ENCODE peak calls at places on chromosomes 7 and 10, in seven cellular contexts. W is GM12865, C is IMR-90, K is lower leg skin, X is fibroblast of the aortic adventitia, F is cardiac fibroblast, S is hepatocyte. G is an unnamed sample.

GRCh38 chr10:88672041-88672440 is 7.8 kb downstream of the LIPF start:
- DNase-seq in W (no peak), C (peak), K (no peak), X (peak), F (no peak), S (no peak), G (no peak)

GRCh38 chr10:72173635-72174296 is 42.0 kb upstream of the ANAPC16 start:
- DNase-seq in W (peak), C (peak), K (no peak), X (no peak), F (peak), S (peak), G (no peak)

GRCh38 chr10:68249297-68249696 is 17.4 kb upstream of the ATOH7 start:
- DNase-seq in W (no peak), C (no peak), K (no peak), X (no peak), F (no peak), S (no peak), G (no peak)

GRCh38 chr10:85862771-85863170 is 503.8 kb downstream of the GRID1 start:
- DNase-seq in W (no peak), C (no peak), K (no peak), X (no peak), F (no peak), S (peak), G (no peak)

GRCh38 chr7:100825760-100826545 is 1.4 kb downstream of the EPHB4 start:
- DNase-seq in W (no peak), C (peak), K (no peak), X (peak), F (peak), S (peak), G (peak)

GRCh38 chr7:52482076-52482475 is 553.4 kb upstream of the POM121L12 start:
- DNase-seq in W (no peak), C (no peak), K (no peak), X (no peak), F (no peak), S (no peak), G (no peak)

GRCh38 chr7:8365499-8366110 is 67.8 kb upstream of the NXPH1 start:
- DNase-seq in W (peak), C (no peak), K (no peak), X (no peak), F (no peak), S (peak), G (no peak)

GRCh38 chr10:130455791-130456190 is 319.6 kb downstream of the GLRX3 start:
- DNase-seq in W (no peak), C (no peak), K (no peak), X (no peak), F (no peak), S (no peak), G (no peak)

GRCh38 chr7:151782598-151783448 is 94.1 kb downstream of the PRKAG2 start:
- DNase-seq in W (peak), C (peak), K (peak), X (peak), F (peak), S (peak), G (peak)

GRCh38 chr10:52652431-52653220 is 120.0 kb downstream of the MBL2 start:
- DNase-seq in W (no peak), C (no peak), K (no peak), X (no peak), F (peak), S (no peak), G (no peak)

GRCh38 chr10:17547026-17547425 is 70.1 kb downstream of the HACD1 start:
- DNase-seq in W (no peak), C (no peak), K (no peak), X (peak), F (peak), S (no peak), G (no peak)

GRCh38 chr7:151570366-151570915 is 50.7 kb upstream of the RHEB start:
- DNase-seq in W (peak), C (peak), K (no peak), X (peak), F (peak), S (no peak), G (no peak)

GRCh38 chr7:84712326-84712725 is 474.5 kb downstream of the SEMA3D start:
- DNase-seq in W (no peak), C (peak), K (no peak), X (peak), F (peak), S (no peak), G (no peak)

GRCh38 chr7:36620166-36620708 is 104.1 kb downstream of the AOAH start:
- DNase-seq in W (no peak), C (no peak), K (no peak), X (no peak), F (no peak), S (no peak), G (no peak)

GRCh38 chr10:76902949-76903348 is 734.7 kb downstream of the KCNMA1 start:
- DNase-seq in W (peak), C (no peak), K (no peak), X (peak), F (peak), S (peak), G (no peak)
- TF ChIP-seq CTCF in W (peak), C (no peak), K (no peak), X (peak), F (peak), S (peak), G (peak)

GRCh38 chr7:55273186-55273980 is 91.8 kb upstream of the LANCL2 start:
- DNase-seq in W (no peak), C (no peak), K (no peak), X (no peak), F (no peak), S (no peak), G (no peak)

GRCh38 chr7:55272328-55272727 is 92.8 kb upstream of the LANCL2 start:
- DNase-seq in W (no peak), C (no peak), K (no peak), X (no peak), F (no peak), S (no peak), G (no peak)

GRCh38 chr7:55271661-55272060 is 93.5 kb upstream of the LANCL2 start:
- DNase-seq in W (no peak), C (no peak), K (no peak), X (no peak), F (no peak), S (no peak), G (no peak)

GRCh38 chr7:55274156-55274555 is 91.0 kb upstream of the LANCL2 start:
- DNase-seq in W (no peak), C (no peak), K (no peak), X (no peak), F (no peak), S (no peak), G (no peak)

DNA sequence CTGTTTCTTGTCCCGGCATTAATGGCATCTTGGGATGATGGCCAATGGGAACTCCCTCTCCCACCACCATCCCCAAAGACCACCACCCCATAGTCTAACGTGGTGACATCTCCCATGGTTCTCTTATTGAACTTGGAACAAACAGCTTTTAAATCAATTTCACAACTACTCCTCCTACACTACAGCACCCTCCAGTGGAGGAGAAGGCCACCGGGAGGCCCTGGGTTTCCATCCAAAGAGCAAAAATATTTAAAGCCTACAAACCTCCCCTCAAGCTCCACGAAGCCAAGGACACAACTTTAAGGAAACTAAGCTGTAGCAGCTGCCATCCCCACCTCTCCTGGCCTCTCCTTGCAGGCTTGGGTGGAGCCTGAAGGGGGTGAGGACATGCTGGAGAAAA is 94.1 kb upstream of the LANCL2 start:
- DNase-seq in W (no peak), C (peak), K (no peak), X (peak), F (no peak), S (no peak), G (no peak)
- TF ChIP-seq CTCF in W (peak), C (peak), K (no peak), X (peak), F (peak), S (peak), G (peak)

GRCh38 chr10:104766341-104766740 is 125.3 kb downstream of the SORCS3 start:
- DNase-seq in W (no peak), C (no peak), K (no peak), X (peak), F (no peak), S (no peak), G (no peak)

GRCh38 chr10:104762793-104763192 is 121.7 kb downstream of the SORCS3 start:
- DNase-seq in W (no peak), C (no peak), K (no peak), X (no peak), F (no peak), S (no peak), G (no peak)

GRCh38 chr10:104767282-104767681 is 126.2 kb downstream of the SORCS3 start:
- DNase-seq in W (no peak), C (no peak), K (no peak), X (no peak), F (no peak), S (no peak), G (no peak)

DNA sequence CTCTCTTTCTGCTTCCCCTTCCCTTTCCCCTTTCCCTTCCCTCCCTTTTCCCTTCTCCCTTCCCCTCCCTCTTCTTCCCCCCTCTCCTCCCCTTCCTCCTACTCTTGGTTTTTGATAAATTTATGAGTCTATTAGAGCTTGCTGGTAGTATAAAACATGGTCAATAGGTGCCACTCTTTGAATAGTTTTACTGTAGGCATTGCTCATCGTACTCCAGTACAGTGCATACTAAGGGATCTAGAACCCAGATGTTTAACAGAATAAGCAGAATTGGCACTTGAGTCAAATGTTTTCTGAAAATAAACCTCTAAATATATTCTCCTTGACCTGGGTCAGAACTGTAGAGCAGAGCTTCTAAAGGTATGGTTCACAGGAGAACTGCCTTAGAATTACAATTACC is 126.7 kb downstream of the SORCS3 start:
- DNase-seq in W (no peak), C (no peak), K (no peak), X (peak), F (no peak), S (no peak), G (no peak)
- TF ChIP-seq CTCF in W (no peak), C (no peak), K (no peak), X (no peak), F (no peak), S (no peak), G (no peak)

DNA sequence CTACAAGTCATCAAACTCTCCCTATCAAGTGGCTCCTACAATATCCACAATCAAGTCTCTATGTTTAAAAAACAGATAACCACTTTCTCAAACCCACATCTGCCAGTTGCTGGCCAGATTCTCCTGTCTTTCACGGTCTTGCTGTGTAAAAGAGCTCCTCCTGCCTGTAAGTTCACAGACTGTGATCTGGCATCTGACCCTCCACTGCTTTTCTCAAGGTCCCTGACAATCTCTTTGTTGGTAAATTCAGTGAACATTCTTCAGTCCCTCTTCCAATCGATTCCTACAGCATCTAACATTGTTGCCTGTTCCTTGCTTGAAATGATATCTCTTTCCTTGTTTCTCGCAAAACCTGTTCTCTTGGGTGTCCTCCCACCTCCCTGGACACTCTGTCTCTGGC is 18.5 kb upstream of the LMOD2 start:
- DNase-seq in W (no peak), C (no peak), K (no peak), X (no peak), F (no peak), S (no peak), G (no peak)
- TF ChIP-seq CTCF in W (no peak), C (no peak), K (no peak), X (no peak), F (peak), S (no peak), G (no peak)

GRCh38 chr7:97845622-97846203 is 26.5 kb downstream of the ASNS start:
- DNase-seq in W (peak), C (peak), K (no peak), X (peak), F (peak), S (peak), G (peak)
- TF ChIP-seq CTCF in W (peak), C (peak), K (no peak), X (peak), F (peak), S (peak), G (peak)

GRCh38 chr7:69232445-69233376 is 365.6 kb upstream of the AUTS2 start:
- DNase-seq in W (no peak), C (no peak), K (no peak), X (no peak), F (no peak), S (no peak), G (no peak)

GRCh38 chr7:69237541-69237940 is 360.7 kb upstream of the AUTS2 start:
- DNase-seq in W (no peak), C (no peak), K (no peak), X (no peak), F (no peak), S (no peak), G (no peak)
- TF ChIP-seq CTCF in W (no peak), C (no peak), K (no peak), X (no peak), F (no peak), S (no peak), G (no peak)

DNA sequence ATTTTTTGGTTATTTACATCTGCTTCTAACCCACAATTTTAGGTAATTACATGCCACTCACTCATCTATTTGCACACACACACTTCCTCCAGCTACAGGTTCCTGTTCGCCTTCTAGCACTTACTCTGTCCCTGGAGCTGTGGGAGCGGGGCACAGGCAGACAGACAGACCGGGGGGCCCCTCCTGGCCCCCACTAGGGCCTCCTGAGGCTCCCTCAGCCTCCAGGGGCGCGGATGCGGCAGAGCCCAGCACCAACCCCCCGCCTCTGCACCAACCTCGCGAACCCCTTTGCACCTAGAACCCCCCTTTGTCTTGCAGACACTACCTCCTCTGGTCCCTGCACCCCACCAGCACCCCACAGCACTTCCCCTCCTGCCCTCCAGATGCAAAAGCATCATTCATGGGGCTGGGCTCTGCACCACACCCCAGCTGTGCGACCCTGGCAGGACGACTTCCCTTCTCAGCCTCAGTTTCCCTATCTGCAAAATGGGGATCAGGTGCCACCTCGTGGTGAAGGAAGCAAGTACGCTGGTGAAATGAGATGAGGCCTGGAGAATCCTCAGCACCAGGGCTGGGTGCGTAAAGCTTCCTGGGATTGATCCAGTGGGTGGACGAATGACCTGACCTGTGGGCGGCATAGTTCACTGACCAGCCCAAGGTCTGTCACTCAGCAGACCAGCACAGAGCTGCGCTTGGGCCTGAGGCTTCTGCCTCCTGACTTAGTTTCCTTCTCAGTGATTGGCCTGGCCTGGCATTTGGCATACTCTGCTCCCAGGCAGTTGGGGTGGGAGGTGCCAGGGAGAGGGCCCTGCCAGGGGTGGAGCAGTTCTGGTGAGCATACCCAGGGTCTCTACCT is 37.9 kb downstream of the ELFN1 start:
- DNase-seq in W (no peak), C (no peak), K (no peak), X (no peak), F (no peak), S (no peak), G (no peak)
- TF ChIP-seq CTCF in W (no peak), C (peak), K (no peak), X (peak), F (peak), S (no peak), G (peak)

DNA sequence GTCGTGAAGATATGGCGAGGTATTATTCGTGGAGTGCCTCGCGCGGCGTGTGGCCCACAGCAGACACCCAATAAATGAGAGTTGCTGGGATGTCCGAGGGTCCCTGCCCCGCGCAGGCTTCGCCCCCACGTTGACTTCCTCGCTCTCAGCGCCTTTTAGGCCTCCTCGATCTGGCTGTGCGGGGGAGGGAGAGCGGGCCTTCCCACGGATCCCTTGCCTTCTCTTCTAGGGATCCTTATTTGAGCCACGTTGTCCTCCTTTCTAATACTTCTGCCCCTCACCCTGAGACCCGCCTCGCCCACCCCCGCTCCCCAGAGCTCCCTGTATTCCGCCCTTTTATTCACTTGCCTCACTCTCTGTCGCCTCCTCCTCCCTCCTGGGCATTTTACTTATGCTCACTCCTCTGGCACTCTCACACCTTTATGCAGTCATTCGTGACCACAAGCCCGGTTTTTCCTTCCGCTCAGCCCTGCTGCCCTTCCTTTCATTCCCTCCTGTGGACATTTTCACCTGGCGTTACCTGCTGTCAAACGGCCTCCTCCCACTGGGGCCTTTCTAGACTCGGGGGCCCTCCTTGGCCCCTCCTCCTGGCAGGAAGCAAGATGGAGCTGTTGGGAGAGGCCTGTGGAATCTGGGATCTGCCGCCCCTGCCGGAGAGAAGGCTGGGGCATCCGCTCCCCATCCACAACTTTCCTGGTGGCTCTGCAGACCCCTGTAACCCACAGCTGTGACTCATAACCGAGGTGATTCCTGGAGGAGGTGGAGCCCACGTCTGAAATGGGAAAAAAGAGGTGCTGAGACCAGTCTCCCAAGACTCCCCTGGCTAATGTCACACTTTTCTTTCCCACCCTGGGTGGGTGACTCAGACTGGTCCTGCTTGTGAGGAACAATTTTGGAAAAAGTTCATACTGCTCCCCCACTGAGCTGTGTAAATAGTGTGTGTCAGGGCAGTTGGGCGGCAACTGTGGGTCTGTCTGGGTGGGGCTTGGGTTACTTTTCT is 1.0 kb downstream of the VCL start:
- DNase-seq in W (peak), C (peak), K (peak), X (peak), F (peak), S (peak), G (no peak)
- TF ChIP-seq CTCF in W (no peak), C (peak), K (no peak), X (peak), F (peak), S (peak), G (no peak)

DNA sequence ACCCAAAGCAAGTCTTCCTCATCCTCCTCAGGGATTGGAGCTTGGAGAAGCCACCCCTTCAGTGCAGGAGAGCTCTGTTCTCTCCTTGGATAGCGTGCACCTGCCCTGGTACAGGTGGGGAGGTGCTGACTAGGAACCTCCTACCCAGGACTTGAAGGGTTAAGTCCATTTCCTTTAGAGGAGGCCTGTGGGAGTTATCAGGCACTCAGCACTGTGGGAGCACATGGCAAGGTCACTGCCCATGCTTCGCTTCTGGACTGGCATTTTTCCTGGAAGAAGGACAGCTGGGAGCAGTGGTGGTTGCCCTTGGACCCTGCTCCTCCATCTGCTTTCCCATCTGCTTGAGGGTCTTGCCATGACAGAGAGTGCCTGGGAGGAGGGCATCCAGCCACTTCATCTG is 142.8 kb downstream of the CXCL12 start:
- DNase-seq in W (no peak), C (no peak), K (no peak), X (no peak), F (no peak), S (no peak), G (peak)
- TF ChIP-seq CTCF in W (no peak), C (no peak), K (no peak), X (no peak), F (no peak), S (no peak), G (no peak)

G was measured in GM13977.